ENCODE peak calls at places on chromosomes 7 and 10, in eight cellular contexts. K is PC-9; B is HepG2; L is heart right ventricle; H is CD8-positive, alpha-beta memory T cell; O is SJSA1; J is tibial nerve; U is cardiac muscle cell. G is an unnamed sample.

GRCh38 chr7:24587853-24588252 is 14.6 kb downstream of the PALS2 start:
- DNase-seq in K (no peak), B (peak; percentile 46), L (no peak), H (peak; percentile 70), O (no peak), J (no peak), U (no peak), G (no peak)

GRCh38 chr10:116627386-116627933 is 6.7 kb downstream of the PNLIPRP2 start:
- DNase-seq in K (no peak), B (peak; percentile 7), L (no peak), H (no peak), O (no peak), J (no peak), U (peak; percentile 15), G (peak; percentile 43)

GRCh38 chr10:72250666-72251065 is 23.1 kb upstream of the DDIT4 start:
- DNase-seq in K (peak; percentile 46), B (no peak), L (peak; percentile 61), H (no peak), O (no peak), J (peak; percentile 60), U (peak; percentile 90), G (peak; percentile 76)

GRCh38 chr10:68594405-68594804 is 34.3 kb downstream of the TET1 start:
- DNase-seq in K (peak; percentile 70), B (no peak), L (no peak), H (no peak), O (peak; percentile 63), J (no peak), U (peak; percentile 78), G (peak; percentile 30)

GRCh38 chr10:73965890-73966768 is 31.8 kb upstream of the VCL start:
- DNase-seq in K (peak; percentile 99), B (peak; percentile 63), L (peak; percentile 73), H (no peak), O (peak; percentile 97), J (peak; percentile 64), U (peak; percentile 99), G (peak; percentile 64)

GRCh38 chr7:26930201-26930600 is 65.8 kb upstream of the SKAP2 start:
- DNase-seq in K (peak; percentile 69), B (no peak), L (no peak), H (no peak), O (no peak), J (no peak), U (no peak), G (no peak)

GRCh38 chr7:13117103-13117502 is 429.7 kb downstream of the ARL4A start:
- DNase-seq in K (no peak), B (peak; percentile 35), L (no peak), H (no peak), O (no peak), J (no peak), U (peak; percentile 29), G (no peak)

GRCh38 chr10:86299562-86299961 is 67.0 kb downstream of the GRID1 start:
- DNase-seq in K (no peak), B (no peak), L (no peak), H (no peak), O (no peak), J (no peak), U (no peak), G (no peak)

GRCh38 chr7:600149-600814 is 80.6 kb upstream of the PDGFA start:
- DNase-seq in K (no peak), B (no peak), L (no peak), H (no peak), O (no peak), J (no peak), U (no peak), G (no peak)

GRCh38 chr7:601573-602340 is 82.1 kb upstream of the PDGFA start:
- DNase-seq in K (no peak), B (no peak), L (peak; percentile 51), H (peak; percentile 65), O (no peak), J (no peak), U (peak; percentile 45), G (no peak)

GRCh38 chr7:602341-603141 is 82.9 kb upstream of the PDGFA start:
- DNase-seq in K (no peak), B (peak; percentile 18), L (no peak), H (no peak), O (no peak), J (no peak), U (no peak), G (no peak)

GRCh38 chr7:598899-599298 is 79.3 kb upstream of the PDGFA start:
- DNase-seq in K (no peak), B (no peak), L (no peak), H (no peak), O (no peak), J (no peak), U (no peak), G (no peak)

DNA sequence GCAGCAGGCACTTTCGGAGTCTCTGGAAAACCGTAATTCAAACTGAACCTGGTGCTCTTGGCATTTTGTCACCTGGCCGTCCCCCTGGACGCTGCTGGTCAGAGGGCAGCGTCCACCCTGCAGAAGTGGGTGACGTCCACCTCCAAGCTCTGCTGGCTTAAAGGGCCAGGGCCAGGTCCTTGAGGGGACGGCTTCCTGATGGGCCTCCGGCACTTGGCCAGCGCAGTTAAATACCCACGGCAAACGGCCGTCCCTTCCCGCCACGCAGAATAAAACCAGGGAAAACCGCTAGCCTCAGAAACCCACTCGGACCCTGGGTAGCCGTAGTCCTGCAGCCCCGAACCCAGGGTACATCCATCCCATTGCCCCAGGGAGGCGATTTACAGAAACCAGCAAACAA is 81.3 kb upstream of the PDGFA start:
- DNase-seq in K (no peak), B (no peak), L (no peak), H (no peak), O (no peak), J (no peak), U (no peak), G (no peak)
- H3K4me1 ChIP-seq in K (no peaks in the 10 kb centered on the region), B (peaks cover 22% of the 10 kb centered on the region), L (peaks cover 20% of the 10 kb centered on the region), H (peaks cover 49% of the 10 kb centered on the region), O (peaks cover 14% of the 10 kb centered on the region), J (peaks cover 52% of the 10 kb centered on the region), U (no peaks in the 10 kb centered on the region), G (peaks cover 16% of the 10 kb centered on the region)

GRCh38 chr10:91820144-91820543 is 21.9 kb downstream of the TNKS2 start:
- DNase-seq in K (no peak), B (no peak), L (no peak), H (no peak), O (no peak), J (no peak), U (no peak), G (no peak)

GRCh38 chr10:91829268-91829667 is 31.0 kb downstream of the TNKS2 start:
- DNase-seq in K (no peak), B (no peak), L (no peak), H (no peak), O (no peak), J (no peak), U (no peak), G (no peak)

DNA sequence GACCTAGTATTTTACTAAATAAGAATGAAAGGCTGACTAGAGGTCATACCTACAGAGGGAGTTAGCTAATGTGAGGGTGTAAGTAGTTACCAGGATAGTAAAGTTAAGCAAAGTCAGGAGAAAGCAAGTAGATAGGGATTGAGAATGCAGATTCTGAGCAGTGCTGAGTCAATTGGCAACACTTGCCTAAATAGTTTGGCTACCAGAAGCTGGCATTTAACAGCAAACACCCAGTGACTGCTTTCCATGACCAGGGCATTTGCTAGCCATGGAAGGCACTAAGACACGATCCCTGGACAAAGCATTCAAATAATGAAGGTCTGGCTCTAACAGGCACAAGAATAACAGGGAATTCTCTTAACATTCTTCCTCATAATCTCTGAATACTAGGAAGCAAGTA is 25.9 kb downstream of the TNKS2 start:
- DNase-seq in K (no peak), B (no peak), L (no peak), H (no peak), O (no peak), J (no peak), U (no peak), G (no peak)
- H3K4me1 ChIP-seq in K (no peaks in the 10 kb centered on the region), B (no peaks in the 10 kb centered on the region), L (no peaks in the 10 kb centered on the region), H (no peaks in the 10 kb centered on the region), O (no peaks in the 10 kb centered on the region), J (no peaks in the 10 kb centered on the region), U (peaks cover 12% of the 10 kb centered on the region), G (no peaks in the 10 kb centered on the region)

DNA sequence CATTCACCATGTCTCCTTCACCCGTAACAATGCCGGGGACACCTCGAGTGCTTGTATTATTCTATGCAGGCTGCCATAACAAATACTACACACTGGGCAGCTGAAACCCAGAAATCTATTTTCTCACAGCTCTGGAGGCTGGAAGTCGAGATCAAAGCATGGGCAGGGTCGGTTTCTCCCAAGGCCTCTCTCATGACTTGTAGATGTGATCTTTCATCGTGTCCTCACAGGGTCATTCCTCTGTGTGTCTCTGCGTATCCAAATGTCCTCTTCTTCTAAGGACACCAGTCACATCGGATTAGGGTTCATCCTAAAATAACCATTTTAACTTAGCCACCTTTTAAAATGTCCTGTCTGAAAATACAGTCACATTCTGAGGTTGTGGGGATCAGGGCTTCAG is 303.5 kb downstream of the KLF6 start:
- DNase-seq in K (no peak), B (no peak), L (no peak), H (no peak), O (no peak), J (no peak), U (no peak), G (no peak)
- H3K4me1 ChIP-seq in K (peaks cover 44% of the 10 kb centered on the region), B (no peaks in the 10 kb centered on the region), L (peaks cover 10% of the 10 kb centered on the region), H (peaks cover 15% of the 10 kb centered on the region), O (peaks cover 47% of the 10 kb centered on the region), J (peaks cover 30% of the 10 kb centered on the region), U (peaks cover 9% of the 10 kb centered on the region), G (no peaks in the 10 kb centered on the region)

DNA sequence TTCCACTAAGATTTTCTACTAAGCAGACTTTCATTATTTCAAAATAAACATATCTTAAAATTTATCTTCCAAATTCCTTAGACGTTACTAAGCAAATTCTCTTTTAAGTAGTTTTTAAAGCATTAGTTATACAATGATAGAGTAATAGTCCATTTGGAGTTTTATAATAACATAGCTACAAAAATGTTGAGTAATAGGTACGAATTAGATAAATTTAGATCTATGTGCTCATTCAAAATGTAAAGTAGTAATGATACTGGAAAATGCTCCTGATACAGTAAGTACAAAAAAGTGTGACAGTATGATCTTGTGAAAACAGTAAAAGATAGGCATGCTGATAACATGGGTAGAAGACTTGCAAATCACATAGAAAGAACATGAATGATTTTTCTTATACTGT is 4.5 kb downstream of the DMTF1 start:
- DNase-seq in K (no peak), B (no peak), L (no peak), H (no peak), O (no peak), J (no peak), U (no peak), G (no peak)
- H3K4me1 ChIP-seq in K (peaks cover 19% of the 10 kb centered on the region), B (peaks cover 36% of the 10 kb centered on the region), L (no peaks in the 10 kb centered on the region), H (peaks cover 48% of the 10 kb centered on the region), O (peaks cover 25% of the 10 kb centered on the region), J (peaks cover 57% of the 10 kb centered on the region), U (peaks cover 24% of the 10 kb centered on the region), G (peaks cover 17% of the 10 kb centered on the region)

DNA sequence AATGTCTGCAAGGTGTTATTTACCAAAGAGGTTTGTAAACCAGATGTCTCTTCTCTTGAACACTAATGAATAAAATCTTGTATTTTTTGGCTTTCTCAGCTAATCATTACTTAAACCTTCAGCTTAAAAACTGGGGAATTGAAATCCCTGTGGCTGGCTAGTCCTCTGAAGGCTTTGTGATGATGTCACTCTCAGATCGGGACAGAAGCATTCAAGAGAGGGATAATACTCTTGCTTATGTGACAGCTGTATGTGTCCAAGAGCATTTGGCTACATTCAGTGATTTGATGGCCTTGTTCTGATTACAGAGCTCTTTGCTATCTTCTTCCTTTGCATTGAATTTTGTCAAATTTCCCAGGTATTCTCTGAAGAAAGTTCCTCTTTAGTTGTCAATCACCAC is 130.4 kb downstream of the BICC1 start:
- DNase-seq in K (no peak), B (no peak), L (no peak), H (no peak), O (peak; percentile 21), J (no peak), U (no peak), G (no peak)
- H3K4me1 ChIP-seq in K (no peaks in the 10 kb centered on the region), B (peaks cover 15% of the 10 kb centered on the region), L (no peaks in the 10 kb centered on the region), H (no peaks in the 10 kb centered on the region), O (peaks cover 54% of the 10 kb centered on the region), J (peaks cover 45% of the 10 kb centered on the region), U (peaks cover 5% of the 10 kb centered on the region), G (peaks cover 12% of the 10 kb centered on the region)